ENCODE peak calls at places on chromosomes 5 and 9, in four cellular contexts. U is H9, R is IMR-90, B is H1. V is an unnamed sample.

GRCh38 chr9:120905794-120906248 is 20.8 kb downstream of the TRAF1 start:
- DNase-seq in R (no peak), B (no peak), U (no peak), V (no peak)

GRCh38 chr9:81032831-81033230 is 656.5 kb downstream of the TLE1 start:
- DNase-seq in U (no peak), R (peak), B (no peak), V (no peak)

GRCh38 chr9:135779571-135779970 is 77.6 kb downstream of the KCNT1 start:
- DNase-seq in B (no peak), R (no peak), U (no peak), V (no peak)

GRCh38 chr5:170631471-170632195 is 127.8 kb downstream of the KCNIP1 start:
- DNase-seq in U (peak), B (no peak), R (no peak), V (peak)

GRCh38 chr5:170882345-170882744 is 20.5 kb downstream of the RANBP17 start:
- DNase-seq in U (no peak), R (no peak), B (no peak), V (no peak)

GRCh38 chr5:172939561-172939960 is 19.7 kb upstream of the RPL26L1 start:
- DNase-seq in U (no peak), B (no peak), R (peak), V (peak)

GRCh38 chr5:149618581-149619248 is 37.4 kb downstream of the ARHGEF37 start:
- DNase-seq in R (peak), U (peak), B (no peak), V (peak)

GRCh38 chr5:33513786-33514185 is 73.0 kb downstream of the TARS1 start:
- DNase-seq in R (no peak), U (no peak), B (no peak), V (no peak)

GRCh38 chr5:61182449-61182848 is 20.2 kb upstream of the SMIM15 start:
- DNase-seq in U (no peak), B (no peak), R (peak), V (no peak)

GRCh38 chr9:127086771-127087170 is 35.7 kb downstream of the ANGPTL2 start:
- DNase-seq in B (no peak), R (no peak), U (no peak), V (no peak)

GRCh38 chr9:130060296-130060695 is 6.6 kb downstream of the GPR107 start:
- DNase-seq in U (no peak), R (no peak), B (no peak), V (no peak)

GRCh38 chr5:75620184-75620959 is 9.1 kb downstream of the ANKDD1B start:
- DNase-seq in R (no peak), U (no peak), B (no peak), V (no peak)

GRCh38 chr5:142106061-142106460 is 2.5 kb upstream of the NDFIP1 start:
- DNase-seq in B (no peak), R (no peak), U (no peak), V (no peak)

GRCh38 chr5:91307023-91307422 is 76.1 kb downstream of the ARRDC3 start:
- DNase-seq in B (no peak), U (no peak), R (peak), V (no peak)

GRCh38 chr5:124748687-124749594 is 2.5 kb upstream of the ZNF608 start:
- DNase-seq in U (peak), R (peak), B (no peak), V (peak)

GRCh38 chr9:114082017-114082735 is 4.1 kb upstream of the AMBP start:
- DNase-seq in R (peak), B (no peak), U (peak), V (peak)

GRCh38 chr9:12775963-12776774 is 1.3 kb downstream of the LURAP1L start:
- DNase-seq in U (peak), B (peak), R (peak), V (peak)

GRCh38 chr5:2130361-2130760 is 247.6 kb upstream of the IRX4 start:
- DNase-seq in R (no peak), B (no peak), U (no peak), V (peak)

GRCh38 chr5:143495124-143495523 is 91.6 kb upstream of the NR3C1 start:
- DNase-seq in U (no peak), R (peak), B (no peak), V (no peak)

GRCh38 chr5:155943516-155944407 is 383.2 kb upstream of the SGCD start:
- DNase-seq in U (peak), B (no peak), R (peak), V (peak)

GRCh38 chr5:77640577-77641396 is 2.3 kb upstream of the OTP start:
- DNase-seq in U (peak), B (no peak), R (no peak), V (peak)

GRCh38 chr5:154757647-154758406 is 2.6 kb downstream of the LARP1 start:
- DNase-seq in B (no peak), U (no peak), R (peak), V (no peak)

GRCh38 chr5:176595386-176595943 is 14.5 kb downstream of the GPRIN1 start:
- DNase-seq in U (no peak), R (no peak), B (no peak), V (no peak)

GRCh38 chr5:164504141-164504772 is 998.8 kb downstream of the MAT2B start:
- DNase-seq in U (peak), B (no peak), R (peak), V (peak)

GRCh38 chr9:136511670-136512592 is 29.1 kb upstream of the SEC16A start:
- DNase-seq in R (no peak), U (no peak), B (no peak), V (no peak)

GRCh38 chr9:126986506-126986951 is 71.9 kb downstream of the RALGPS1 start:
- DNase-seq in B (no peak), R (no peak), U (no peak), V (no peak)

GRCh38 chr9:113520109-113520642 is 56.6 kb downstream of the RGS3 start:
- DNase-seq in B (no peak), U (no peak), R (peak), V (no peak)

GRCh38 chr9:137299938-137300337 is 2.1 kb downstream of the NRARP start:
- DNase-seq in B (no peak), U (peak), R (no peak), V (no peak)

GRCh38 chr5:178685386-178686059 is 44.9 kb downstream of the ZNF354A start:
- DNase-seq in R (no peak), B (no peak), U (no peak), V (no peak)

GRCh38 chr5:172488221-172488620 is 33.9 kb upstream of the SH3PXD2B start:
- DNase-seq in R (no peak), B (no peak), U (no peak), V (no peak)

GRCh38 chr5:585556-585955 is 26.6 kb upstream of the CEP72 start:
- DNase-seq in R (no peak), B (no peak), U (no peak), V (no peak)

GRCh38 chr5:149002053-149002452 is 60.8 kb downstream of the SH3TC2 start:
- DNase-seq in B (no peak), U (peak), R (peak), V (peak)

GRCh38 chr5:160485364-160486010 is 63.8 kb downstream of the PTTG1 start:
- DNase-seq in B (no peak), R (no peak), U (no peak), V (peak)

GRCh38 chr9:32486839-32487562 is 39.0 kb downstream of the RIGI start:
- DNase-seq in B (no peak), R (peak), U (no peak), V (no peak)

GRCh38 chr5:127887282-127887681 is 184.1 kb downstream of the CCDC192 start:
- DNase-seq in B (no peak), U (no peak), R (no peak), V (no peak)

GRCh38 chr5:167392252-167392651 is 899.2 kb upstream of the WWC1 start:
- DNase-seq in U (no peak), R (no peak), B (no peak), V (no peak)

GRCh38 chr5:82183828-82184227 is 94.3 kb downstream of the RPS23 start:
- DNase-seq in R (peak), U (no peak), B (no peak), V (no peak)

GRCh38 chr9:100992632-100993031 is 35.9 kb upstream of the PLPPR1 start:
- DNase-seq in R (no peak), U (no peak), B (no peak), V (no peak)

GRCh38 chr5:106374956-106375355 is 1295.8 kb downstream of the EFNA5 start:
- DNase-seq in U (no peak), R (no peak), B (no peak), V (no peak)

GRCh38 chr5:171692106-171692505 is 93.5 kb upstream of the SMIM23 start:
- DNase-seq in B (no peak), U (peak), R (no peak), V (no peak)

DNA sequence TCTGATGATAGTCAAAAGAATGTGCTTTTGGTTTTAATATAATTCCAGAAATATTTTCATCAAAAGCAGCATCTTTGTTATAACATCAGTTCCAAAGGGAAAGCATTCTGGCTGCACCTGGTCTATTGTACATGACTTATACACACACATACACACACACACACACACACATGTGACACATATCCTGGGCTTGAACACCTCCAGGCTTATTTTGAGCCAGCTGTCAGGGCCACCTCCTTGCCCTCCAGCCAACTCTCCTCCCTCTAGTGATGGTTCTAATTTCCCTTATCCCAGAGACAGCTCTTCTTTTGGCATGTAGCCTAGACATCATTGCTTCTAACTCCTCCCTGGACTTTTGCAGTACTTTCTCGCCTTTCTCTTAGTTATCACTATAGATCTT is 115.0 kb downstream of the PIK3R1 start:
- DNase-seq in B (no peak), R (peak), U (no peak), V (no peak)
- H4K5ac ChIP-seq in B (no peak), R (no peak), U (no peak), V (no peak)

GRCh38 chr9:131927092-131927491 is 152.6 kb downstream of the MED27 start:
- DNase-seq in R (no peak), B (no peak), U (no peak), V (no peak)
- H4K5ac ChIP-seq in R (no peak), B (no peak), U (no peak), V (no peak)

GRCh38 chr5:87245451-87245850 is 22.2 kb upstream of the RASA1 start:
- DNase-seq in B (no peak), U (no peak), R (no peak), V (no peak)

GRCh38 chr5:87246046-87246445 is 21.6 kb upstream of the RASA1 start:
- DNase-seq in U (no peak), B (no peak), R (peak), V (no peak)

GRCh38 chr5:87241555-87241954 is 26.1 kb upstream of the RASA1 start:
- DNase-seq in B (no peak), U (no peak), R (no peak), V (no peak)

GRCh38 chr5:87242242-87242641 is 25.4 kb upstream of the RASA1 start:
- DNase-seq in R (no peak), B (no peak), U (no peak), V (no peak)

GRCh38 chr5:87243161-87243877 is 24.4 kb upstream of the RASA1 start:
- DNase-seq in U (no peak), B (no peak), R (peak), V (no peak)
- H4K5ac ChIP-seq in U (no peak), B (no peak), R (no peak), V (no peak)

DNA sequence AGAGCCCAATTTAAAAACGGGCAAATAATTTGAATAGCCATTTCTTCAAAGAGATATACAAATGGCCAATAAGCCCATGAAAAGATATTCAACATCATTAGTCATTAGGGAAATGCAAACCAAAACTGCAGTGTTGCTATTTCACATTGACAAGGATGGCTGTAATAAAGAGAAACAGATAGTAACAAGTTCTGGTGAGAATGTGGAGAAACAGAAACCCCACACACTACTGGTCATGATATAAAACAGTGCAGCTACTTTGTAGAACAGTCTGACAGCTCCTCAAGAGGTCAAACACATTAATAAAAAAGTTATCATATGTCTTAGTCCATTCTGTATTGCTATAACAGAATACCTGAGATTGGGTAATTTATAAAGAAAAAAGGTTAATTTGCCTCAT is 237.0 kb upstream of the GRAMD2B start:
- DNase-seq in R (no peak), U (no peak), B (no peak), V (no peak)
- H4K5ac ChIP-seq in R (no peak), U (no peak), B (no peak), V (no peak)